ENCODE peak calls at places on chromosomes 4 and X, in six cellular contexts. Z, M, C, W, D and H are unnamed samples.

GRCh38 chrX:39645059-39645895 is 452.5 kb downstream of the BCOR start:
- DNase-seq in D (no peak), M (peak), Z (peak), C (no peak), W (peak), H (peak)

GRCh38 chr4:3805026-3805425 is 38.8 kb downstream of the ADRA2C start:
- DNase-seq in D (no peak), W (no peak), C (no peak), M (no peak), Z (no peak), H (no peak)

GRCh38 chrX:40127052-40127451 is 29.3 kb upstream of the BCOR start:
- DNase-seq in Z (no peak), D (no peak), M (no peak), C (no peak), W (no peak), H (peak)

GRCh38 chr4:145719752-145720624 is 40.0 kb downstream of the C4orf51 start:
- DNase-seq in D (no peak), M (no peak), W (no peak), Z (no peak), C (no peak), H (no peak)

GRCh38 chr4:108433832-108434231 is 186.5 kb upstream of the RPL34 start:
- DNase-seq in D (no peak), Z (no peak), W (peak), C (no peak), M (no peak), H (no peak)

GRCh38 chr4:142097015-142097414 is 460.6 kb downstream of the IL15 start:
- DNase-seq in M (no peak), W (no peak), D (no peak), Z (no peak), C (no peak), H (no peak)

GRCh38 chr4:176792348-176793059 is at the start of gene VEGFC:
- DNase-seq in C (peak), W (peak), Z (peak), D (peak), M (peak), H (peak)

GRCh38 chrX:30530591-30530990 is 47.0 kb downstream of the TASL start:
- DNase-seq in Z (no peak), C (no peak), D (no peak), W (peak), M (no peak), H (no peak)

GRCh38 chrX:39946822-39947221 is 150.9 kb downstream of the BCOR start:
- DNase-seq in W (peak), C (no peak), M (no peak), Z (no peak), D (no peak), H (peak)

GRCh38 chrX:31268359-31268758 is 196.5 kb upstream of the FTHL17 start:
- DNase-seq in M (no peak), W (no peak), Z (no peak), C (peak), D (no peak), H (no peak)

GRCh38 chrX:18617351-18617750 is 54.6 kb downstream of the RS1 start:
- DNase-seq in C (peak), D (no peak), Z (no peak), M (peak), W (peak), H (no peak)

GRCh38 chr4:78057135-78057599 is at the start of gene FRAS1:
- DNase-seq in D (peak), C (peak), W (peak), M (peak), Z (peak), H (peak)

GRCh38 chr4:7161721-7162214 is 30.6 kb upstream of the SORCS2 start:
- DNase-seq in Z (no peak), W (peak), M (no peak), D (no peak), C (no peak), H (peak)

GRCh38 chr4:36277533-36277932 is 3.9 kb upstream of the DTHD1 start:
- DNase-seq in C (no peak), M (no peak), Z (no peak), W (no peak), D (no peak), H (no peak)

GRCh38 chrX:38627683-38628082 is 66.3 kb downstream of the TSPAN7 start:
- DNase-seq in M (no peak), D (no peak), Z (no peak), C (no peak), W (no peak), H (no peak)

GRCh38 chr4:142128529-142128928 is 492.1 kb downstream of the IL15 start:
- DNase-seq in D (no peak), C (no peak), W (peak), Z (no peak), M (no peak), H (no peak)

GRCh38 chr4:17781072-17781830 is at the start of gene FAM184B:
- DNase-seq in Z (no peak), W (no peak), D (peak), M (no peak), C (peak), H (peak)

GRCh38 chr4:177499537-177499936 is 57.3 kb upstream of the AGA start:
- DNase-seq in Z (no peak), C (no peak), D (no peak), W (no peak), M (no peak), H (no peak)

GRCh38 chrX:154013614-154014360 is 5.9 kb downstream of the IRAK1 start:
- DNase-seq in M (no peak), D (no peak), C (peak), Z (no peak), W (no peak), H (peak)

GRCh38 chrX:1465261-1466231 is 12.8 kb upstream of the ASMTL start:
- DNase-seq in C (no peak), Z (no peak), M (peak), W (no peak), D (no peak), H (no peak)

GRCh38 chrX:21176927-21177571 is 197.2 kb upstream of the CNKSR2 start:
- DNase-seq in C (no peak), W (peak), Z (no peak), M (no peak), D (no peak), H (no peak)

GRCh38 chr4:148030486-148030885 is 298.6 kb downstream of the ARHGAP10 start:
- DNase-seq in M (no peak), W (peak), C (no peak), Z (no peak), D (no peak), H (no peak)

GRCh38 chr4:105923507-105924238 is 28.4 kb downstream of the NPNT start:
- DNase-seq in M (no peak), C (no peak), D (no peak), W (no peak), Z (no peak), H (no peak)

GRCh38 chrX:3141031-3141430 is 99.8 kb downstream of the ARSF start:
- DNase-seq in M (no peak), C (no peak), W (peak), D (no peak), Z (no peak), H (peak)

GRCh38 chr4:174394915-174395314 is 111.2 kb downstream of the CEP44 start:
- DNase-seq in W (peak), M (no peak), Z (no peak), C (no peak), D (no peak), H (no peak)

GRCh38 chr4:87014284-87014782 is 79.5 kb downstream of the AFF1 start:
- DNase-seq in Z (no peak), D (no peak), M (no peak), C (no peak), W (peak), H (no peak)

GRCh38 chrX:41781500-41781899 is 57.5 kb downstream of the GPR82 start:
- DNase-seq in Z (no peak), W (peak), C (peak), M (no peak), D (no peak), H (no peak)

GRCh38 chr4:105624530-105624929 is 72.1 kb downstream of the ARHGEF38 start:
- DNase-seq in C (no peak), M (peak), W (peak), D (no peak), Z (peak), H (peak)

GRCh38 chr4:3035249-3035648 is 39.1 kb downstream of the HTT-AS start:
- DNase-seq in W (no peak), C (no peak), Z (no peak), M (no peak), D (no peak), H (no peak)

GRCh38 chr4:73103799-73104503 is 34.4 kb upstream of the COX18 start:
- DNase-seq in Z (no peak), C (no peak), W (no peak), D (no peak), M (no peak), H (no peak)

GRCh38 chr4:6227412-6228157 is 27.2 kb upstream of the JAKMIP1 start:
- DNase-seq in D (no peak), Z (no peak), M (no peak), C (no peak), W (no peak), H (no peak)

GRCh38 chr4:152524429-152524828 is 11.5 kb downstream of the FBXW7 start:
- DNase-seq in C (no peak), W (no peak), M (no peak), D (no peak), Z (no peak), H (no peak)

GRCh38 chr4:168398589-168398988 is 80.0 kb upstream of the DDX60 start:
- DNase-seq in W (no peak), Z (no peak), D (no peak), M (no peak), C (no peak), H (no peak)